ENCODE peak calls at places on chromosomes 12 and 14, in seven cellular contexts. F is heart right ventricle, B is astrocyte of the spinal cord, W is BE2C, Q is cardiac fibroblast, H is thoracic aorta, L is left ventricle myocardium inferior. J is an unnamed sample.

GRCh38 chr12:563250-563781 is 99.9 kb downstream of the NINJ2 start:
- DNase-seq in H (no peak), F (no peak), L (no peak), W (no peak), B (peak), Q (no peak), J (no peak)

GRCh38 chr12:44143170-44143569 is 307.3 kb downstream of the TMEM117 start:
- DNase-seq in F (no peak), B (no peak), Q (no peak), L (no peak), H (no peak), W (no peak), J (no peak)

GRCh38 chr12:62370189-62370588 is 96.4 kb upstream of the MON2 start:
- DNase-seq in W (no peak), B (no peak), Q (no peak), H (no peak), F (no peak), L (no peak), J (no peak)

GRCh38 chr14:90553921-90554336 is 157.1 kb downstream of the CALM1 start:
- DNase-seq in F (no peak), B (no peak), W (no peak), Q (no peak), H (no peak), L (no peak), J (no peak)

GRCh38 chr14:34043627-34044372 is 92.9 kb upstream of the EGLN3 start:
- DNase-seq in L (no peak), W (no peak), B (no peak), Q (no peak), H (no peak), F (no peak), J (no peak)

GRCh38 chr12:112107728-112108447 is 695 bp downstream of the NAA25 start:
- DNase-seq in B (no peak), Q (no peak), F (peak), L (no peak), W (peak), H (no peak), J (no peak)

GRCh38 chr12:131779027-131779426 is 49.2 kb upstream of the MMP17 start:
- DNase-seq in W (no peak), H (no peak), L (no peak), F (no peak), Q (no peak), B (no peak), J (no peak)

GRCh38 chr12:89497005-89497404 is 27.6 kb downstream of the GALNT4 start:
- DNase-seq in B (no peak), Q (peak), L (no peak), H (no peak), F (no peak), W (no peak), J (no peak)

GRCh38 chr14:75711134-75711795 is 50.2 kb downstream of the TTLL5 start:
- DNase-seq in W (peak), B (peak), Q (peak), L (no peak), H (no peak), F (no peak), J (peak)

GRCh38 chr14:101481557-101481956 is 79.7 kb upstream of the DIO3 start:
- DNase-seq in L (no peak), F (no peak), H (no peak), W (no peak), Q (no peak), B (no peak), J (no peak)

GRCh38 chr14:29955087-29955486 is 27.4 kb upstream of the PRKD1 start:
- DNase-seq in L (no peak), W (no peak), B (no peak), H (no peak), F (no peak), Q (no peak), J (peak)

GRCh38 chr12:19994970-19995369 is 373.4 kb upstream of the PDE3A start:
- DNase-seq in H (no peak), B (peak), F (no peak), Q (peak), L (no peak), W (no peak), J (peak)

GRCh38 chr12:30015661-30016060 is 231.9 kb upstream of the TMTC1 start:
- DNase-seq in W (no peak), B (no peak), F (no peak), Q (no peak), L (no peak), H (no peak), J (no peak)

GRCh38 chr12:2960996-2961616 is 1.9 kb downstream of the TEAD4 start:
- DNase-seq in B (peak), H (no peak), F (no peak), L (no peak), Q (peak), W (no peak), J (no peak)

GRCh38 chr12:88839486-88839885 is 259.2 kb upstream of the KITLG start:
- DNase-seq in W (no peak), H (no peak), B (no peak), Q (no peak), F (no peak), L (no peak), J (no peak)

GRCh38 chr14:78788467-78789360 is 618.5 kb downstream of the NRXN3 start:
- DNase-seq in W (no peak), L (no peak), F (no peak), B (no peak), Q (no peak), H (no peak), J (peak)

GRCh38 chr14:32492482-32492881 is 163.4 kb downstream of the AKAP6 start:
- DNase-seq in L (no peak), H (no peak), B (no peak), W (no peak), F (no peak), Q (no peak), J (no peak)

GRCh38 chr14:42224053-42224888 is 617.6 kb downstream of the LRFN5 start:
- DNase-seq in W (peak), L (peak), F (no peak), H (peak), Q (peak), B (peak), J (peak)

GRCh38 chr12:6292606-6293005 is 17.9 kb upstream of the PLEKHG6 start:
- DNase-seq in H (no peak), F (no peak), W (no peak), B (no peak), L (no peak), Q (peak), J (peak)

GRCh38 chr12:90627180-90627896 is 327.6 kb downstream of the CCER1 start:
- DNase-seq in H (no peak), W (no peak), Q (no peak), L (no peak), F (no peak), B (peak), J (peak)

GRCh38 chr12:3452348-3452747 is 38.7 kb upstream of the PRMT8 start:
- DNase-seq in H (no peak), W (no peak), L (no peak), B (no peak), Q (no peak), F (no peak), J (no peak)

GRCh38 chr12:124391340-124392261 is 96.7 kb downstream of the RFLNA start:
- DNase-seq in L (peak), F (peak), B (peak), W (peak), Q (no peak), H (no peak), J (peak)

GRCh38 chr12:26188641-26189040 is 6.7 kb upstream of the SSPN start:
- DNase-seq in H (no peak), Q (no peak), L (no peak), F (no peak), B (peak), W (no peak), J (peak)

GRCh38 chr12:4900327-4900726 is 9.4 kb upstream of the KCNA1 start:
- DNase-seq in F (no peak), Q (peak), W (no peak), H (no peak), B (no peak), L (no peak), J (peak)

GRCh38 chr12:62466018-62466595 is 519 bp upstream of the MON2 start:
- DNase-seq in W (peak), Q (peak), L (no peak), B (peak), H (no peak), F (no peak), J (peak)

GRCh38 chr12:117966511-117966910 is 2.3 kb downstream of the KSR2 start:
- DNase-seq in F (no peak), L (no peak), W (no peak), Q (no peak), B (no peak), H (no peak), J (no peak)

GRCh38 chr14:105325716-105326567 is 11.4 kb downstream of the PACS2 start:
- DNase-seq in Q (no peak), F (no peak), L (no peak), W (no peak), H (no peak), B (no peak), J (no peak)

GRCh38 chr14:48560421-48560820 is 885.0 kb upstream of the MDGA2 start:
- DNase-seq in F (no peak), W (no peak), L (no peak), B (no peak), Q (no peak), H (no peak), J (no peak)

GRCh38 chr14:68374682-68375081 is 418.2 kb downstream of the ZFP36L1 start:
- DNase-seq in L (no peak), B (no peak), W (peak), Q (no peak), H (no peak), F (no peak), J (no peak)

GRCh38 chr12:98154850-98155249 is 360.5 kb upstream of the TMPO start:
- DNase-seq in H (no peak), W (no peak), Q (peak), B (peak), L (no peak), F (no peak), J (peak)

GRCh38 chr12:26855337-26856089 is 22.5 kb upstream of the ITPR2 start:
- DNase-seq in F (no peak), B (no peak), L (no peak), W (no peak), H (no peak), Q (no peak), J (no peak)

DNA sequence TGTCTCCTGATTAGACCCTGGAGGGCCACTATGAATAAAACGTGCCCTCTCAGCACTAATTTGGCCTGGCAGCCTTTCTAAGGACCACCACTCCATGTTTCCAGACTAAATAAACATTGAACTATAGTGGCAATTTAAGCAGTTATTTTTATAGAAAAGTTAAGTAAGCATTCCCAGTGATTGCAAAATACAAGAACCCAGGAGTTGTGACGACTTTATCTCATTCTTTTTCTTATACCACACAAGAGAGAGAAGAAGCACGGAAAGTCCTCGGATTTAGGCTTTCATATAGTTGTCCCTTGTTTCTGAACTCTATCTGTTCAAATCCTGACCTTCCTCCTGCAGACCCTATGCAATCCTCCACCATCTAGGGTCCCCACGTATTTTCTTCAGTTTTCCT is 23.1 kb upstream of the STRAP start:
- DNase-seq in B (no peak), F (no peak), L (no peak), W (no peak), H (no peak), Q (peak), J (no peak)
- TF ChIP-seq CTCF in B (no peak), F (no peak), L (no peak), W (no peak), H (no peak), Q (no peak), J (no peak)

GRCh38 chr12:22039361-22039760 is 6.7 kb upstream of the CMAS start:
- DNase-seq in F (no peak), B (no peak), L (no peak), Q (no peak), H (no peak), W (no peak), J (no peak)

GRCh38 chr12:22042981-22043669 is 2.9 kb upstream of the CMAS start:
- DNase-seq in H (no peak), F (no peak), W (no peak), B (peak), L (no peak), Q (peak), J (peak)

GRCh38 chr12:22034709-22035506 is 11.1 kb upstream of the CMAS start:
- DNase-seq in Q (peak), F (no peak), B (peak), L (no peak), W (no peak), H (no peak), J (no peak)

GRCh38 chr12:22038734-22039133 is 7.3 kb upstream of the CMAS start:
- DNase-seq in Q (no peak), H (no peak), F (no peak), B (no peak), L (no peak), W (no peak), J (no peak)

DNA sequence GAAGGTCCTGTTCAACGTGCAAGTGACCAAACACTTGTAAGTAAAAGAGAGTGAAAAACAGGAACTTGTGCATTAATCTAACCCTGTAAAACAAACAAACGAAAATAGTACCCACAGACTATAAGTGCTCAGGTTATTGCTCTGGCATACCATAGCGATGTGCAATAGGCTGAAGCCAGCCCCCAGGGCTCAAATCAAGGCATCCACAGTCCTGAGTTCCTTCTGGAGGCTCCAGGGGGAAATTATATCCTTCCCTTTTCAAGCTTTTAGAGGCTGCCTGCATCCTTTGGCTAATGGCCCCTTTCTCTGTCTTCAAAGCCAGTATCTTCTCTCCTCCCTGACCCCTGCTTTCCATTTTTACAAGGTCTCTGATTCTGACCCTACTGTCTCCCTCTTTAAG is 8.1 kb upstream of the CMAS start:
- DNase-seq in Q (no peak), F (no peak), H (no peak), L (no peak), W (no peak), B (no peak), J (no peak)
- H3K4me3 ChIP-seq in Q (no peak), F (no peak), H (no peak), L (no peak), W (no peak), B (no peak), J (no peak)

GRCh38 chr12:121580959-121581680 is at the start of gene KDM2B:
- DNase-seq in H (no peak), L (peak), W (no peak), F (no peak), B (peak), Q (peak), J (peak)
- TF ChIP-seq CTCF in H (no peak), L (no peak), W (no peak), F (no peak), B (no peak), Q (no peak), J (no peak)

DNA sequence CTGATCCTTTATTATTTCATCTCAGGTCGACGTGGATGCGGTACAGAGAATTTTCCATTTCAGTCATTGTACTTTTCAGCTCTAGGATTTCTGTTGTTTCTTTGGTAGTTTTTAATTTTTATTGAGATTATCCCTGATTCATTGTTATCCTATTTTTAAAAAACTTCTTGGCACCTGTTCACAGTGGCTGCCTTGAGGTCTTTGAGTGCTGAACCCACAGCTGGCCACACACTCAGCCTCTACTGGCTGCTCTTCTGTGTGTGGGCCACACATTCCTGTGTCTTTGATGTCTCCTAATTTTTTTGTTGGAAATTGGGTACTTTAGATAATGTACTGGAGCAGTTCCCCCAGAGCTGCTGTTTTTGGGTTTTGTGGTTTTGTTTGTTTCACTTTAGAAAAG is 37.7 kb upstream of the ASPG start:
- DNase-seq in H (no peak), Q (no peak), B (no peak), L (no peak), F (no peak), W (no peak), J (no peak)
- H3K4me3 ChIP-seq in H (no peak), Q (no peak), B (no peak), L (no peak), F (no peak), W (no peak), J (no peak)

GRCh38 chr12:122988612-122989442 is 8.3 kb downstream of the ARL6IP4 start:
- DNase-seq in H (no peak), W (no peak), B (no peak), Q (no peak), L (no peak), F (no peak), J (no peak)
- TF ChIP-seq CTCF in H (no peak), W (peak), B (no peak), Q (no peak), L (no peak), F (no peak), J (no peak)